ENCODE peak calls at places on chromosomes 4 and X, in ten cellular contexts. L is WERI-Rb-1, N is hepatocyte, O is tibial artery, M is epithelial cell of esophagus, U is PC-3, P is mesendoderm, J is upper lobe of right lung, S is ascending aorta, D is brain microvascular endothelial cell. W is an unnamed sample.

GRCh38 chrX:100719139-100719538 is 12.8 kb downstream of the SYTL4 start:
- DNase-seq in D (no peak), L (no peak), S (no peak), N (no peak), M (no peak), P (no peak), U (no peak), J (no peak), O (no peak), W (no peak)

GRCh38 chr4:163558539-163559044 is 64.1 kb downstream of the TMA16 start:
- DNase-seq in M (peak), P (no peak), J (peak), L (no peak), D (no peak), U (no peak), O (peak), S (no peak), N (peak), W (peak)

GRCh38 chrX:32116047-32116446 is 1044.2 kb upstream of the FTHL17 start:
- DNase-seq in O (no peak), J (no peak), M (no peak), U (no peak), N (no peak), S (no peak), D (peak), L (no peak), P (peak), W (no peak)

GRCh38 chrX:44843753-44844152 is at the start of gene DUSP21:
- DNase-seq in L (no peak), P (no peak), U (no peak), S (no peak), J (no peak), N (no peak), M (no peak), D (no peak), O (no peak), W (no peak)

GRCh38 chr4:188603646-188604045 is 464.4 kb downstream of the TRIML1 start:
- DNase-seq in U (no peak), D (peak), J (no peak), S (no peak), P (no peak), O (no peak), L (no peak), N (no peak), M (no peak), W (no peak)

GRCh38 chrX:24081661-24082154 is 27.0 kb downstream of the EIF2S3 start:
- DNase-seq in P (peak), N (peak), M (peak), L (peak), U (peak), S (peak), J (peak), D (peak), O (peak), W (peak)

GRCh38 chrX:3178329-3178728 is 137.1 kb downstream of the ARSF start:
- DNase-seq in O (no peak), D (no peak), L (no peak), N (no peak), U (no peak), M (no peak), P (no peak), S (no peak), J (no peak), W (no peak)

GRCh38 chr4:25011135-25011866 is 19.4 kb downstream of the LGI2 start:
- DNase-seq in U (no peak), S (no peak), L (no peak), P (no peak), O (no peak), M (no peak), J (no peak), D (no peak), N (peak), W (no peak)

GRCh38 chr4:117096886-117097285 is 11.5 kb upstream of the TRAM1L1 start:
- DNase-seq in M (no peak), J (no peak), N (no peak), O (no peak), P (no peak), U (no peak), D (no peak), S (no peak), L (no peak), W (no peak)

GRCh38 chr4:13160906-13161305 is 323.2 kb downstream of the RAB28 start:
- DNase-seq in L (no peak), S (no peak), U (peak), J (no peak), O (no peak), D (peak), P (no peak), N (no peak), M (no peak), W (no peak)

GRCh38 chrX:15043538-15043937 is 170.3 kb downstream of the MOSPD2 start:
- DNase-seq in M (no peak), S (no peak), J (no peak), O (no peak), U (no peak), N (no peak), L (no peak), D (no peak), P (no peak), W (no peak)

GRCh38 chr4:137474711-137475301 is 57.5 kb downstream of the PCDH18 start:
- DNase-seq in P (no peak), O (no peak), N (peak), J (no peak), S (no peak), D (peak), M (no peak), L (no peak), U (peak), W (no peak)

GRCh38 chr4:4569036-4569435 is 27.2 kb upstream of the STX18 start:
- DNase-seq in S (no peak), M (peak), N (no peak), U (no peak), J (no peak), D (no peak), O (no peak), L (no peak), P (no peak), W (no peak)

GRCh38 chrX:155263854-155264628 is at the start of gene RAB39B:
- DNase-seq in L (peak), M (peak), U (peak), N (peak), O (peak), J (peak), S (peak), D (peak), P (peak), W (peak)
- H3K4me3 ChIP-seq in L (peak), M (no peak), U (no peak), N (no peak), O (peak), J (peak), S (peak), D (no peak), P (peak), W (peak)

GRCh38 chr4:82797048-82797590 is 1.5 kb downstream of the SCD5 start:
- DNase-seq in U (no peak), J (no peak), P (no peak), M (no peak), O (no peak), D (no peak), L (no peak), N (no peak), S (no peak), W (no peak)
- H3K4me3 ChIP-seq in U (no peak), J (peak), P (no peak), M (peak), O (peak), D (peak), L (peak), N (peak), S (peak), W (no peak)

DNA sequence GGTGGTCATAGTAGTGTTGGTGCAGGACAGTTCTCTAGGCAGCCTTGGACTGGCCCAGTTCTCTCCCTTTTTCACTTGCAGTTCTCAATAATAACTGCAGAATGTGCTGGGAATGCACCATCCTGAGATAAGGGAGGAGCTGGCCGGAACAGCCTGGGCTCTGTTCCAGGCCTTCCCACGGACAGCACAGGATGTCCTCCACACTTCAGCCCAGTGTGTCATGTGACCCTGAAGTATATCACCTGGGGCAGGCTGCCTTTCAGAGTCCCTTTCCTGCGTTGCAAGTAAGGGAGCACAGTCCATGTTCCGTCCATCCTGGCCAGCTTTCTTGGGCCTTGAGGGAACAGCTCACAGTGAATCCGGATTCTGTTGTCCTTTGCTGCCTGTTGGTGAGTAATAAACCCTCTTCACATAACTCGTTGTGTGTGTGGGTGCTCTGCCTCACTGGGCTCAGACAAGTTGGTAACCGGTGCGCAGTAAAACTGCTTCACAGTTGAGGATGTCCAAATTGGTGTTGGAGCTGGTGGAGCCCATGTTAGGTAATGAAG is 32.3 kb upstream of the BBS12 start:
- DNase-seq in S (no peak), L (no peak), D (peak), N (peak), M (peak), P (peak), J (no peak), O (no peak), U (peak), W (no peak)
- H3K4me3 ChIP-seq in S (no peak), L (no peak), D (no peak), N (no peak), M (peak), P (no peak), J (no peak), O (no peak), U (no peak), W (no peak)

DNA sequence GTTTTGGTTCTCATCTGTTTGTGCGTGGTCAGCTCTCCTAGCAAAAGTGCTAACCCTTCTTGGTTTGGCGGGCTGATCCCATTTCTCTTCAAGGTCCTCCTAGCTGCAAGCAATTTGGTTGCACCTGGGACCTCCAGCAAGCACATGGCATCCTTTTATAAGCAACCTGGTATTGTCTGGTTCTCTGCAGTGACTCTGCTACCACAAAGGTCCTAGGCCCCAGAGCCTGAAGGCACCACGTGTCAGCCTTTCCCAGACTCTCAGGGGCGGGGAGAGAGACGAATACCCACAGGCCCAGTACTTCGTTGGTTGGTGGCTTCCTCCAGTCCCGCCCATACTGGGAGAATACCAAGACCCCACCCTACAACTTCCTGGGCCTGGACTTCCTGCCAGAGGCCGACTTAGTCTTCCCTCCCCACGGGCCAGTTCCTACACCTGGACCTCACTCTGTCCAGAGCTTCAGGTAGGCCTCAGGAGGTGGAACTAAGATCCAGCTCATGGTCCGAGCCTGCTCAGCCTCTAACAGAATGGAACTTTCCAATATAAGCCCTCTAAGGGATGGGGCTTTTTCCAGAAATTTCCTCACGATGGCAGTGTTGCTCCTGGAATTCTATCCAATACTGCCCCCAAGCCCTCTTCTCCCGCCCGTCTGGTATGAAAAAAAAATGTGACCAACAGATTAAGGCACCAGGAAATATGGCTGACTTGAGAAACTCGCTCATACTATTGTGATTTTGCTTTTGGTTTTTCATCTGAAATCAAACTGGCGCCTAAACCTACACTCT is 192.5 kb upstream of the STK26 start:
- DNase-seq in P (peak), U (peak), M (peak), J (no peak), L (peak), N (peak), S (peak), O (peak), D (peak), W (peak)
- H3K4me3 ChIP-seq in P (peak), U (peak), M (peak), J (peak), L (peak), N (no peak), S (peak), O (peak), D (peak), W (no peak)

GRCh38 chr4:22500831-22501714 is 14.8 kb downstream of the ADGRA3 start:
- DNase-seq in D (peak), S (no peak), U (peak), J (no peak), M (peak), N (peak), O (no peak), L (peak), P (peak), W (no peak)

GRCh38 chr4:22501715-22502095 is 14.2 kb downstream of the ADGRA3 start:
- DNase-seq in M (peak), D (no peak), N (no peak), S (no peak), J (no peak), U (peak), P (no peak), L (no peak), O (no peak), W (no peak)

GRCh38 chr4:22498866-22499265 is 17.0 kb downstream of the ADGRA3 start:
- DNase-seq in S (no peak), L (no peak), M (peak), U (no peak), O (no peak), N (no peak), J (no peak), D (no peak), P (peak), W (no peak)

GRCh38 chr4:22502895-22503814 is 12.7 kb downstream of the ADGRA3 start:
- DNase-seq in M (peak), U (peak), J (no peak), D (no peak), S (no peak), N (no peak), L (no peak), P (no peak), O (no peak), W (no peak)

DNA sequence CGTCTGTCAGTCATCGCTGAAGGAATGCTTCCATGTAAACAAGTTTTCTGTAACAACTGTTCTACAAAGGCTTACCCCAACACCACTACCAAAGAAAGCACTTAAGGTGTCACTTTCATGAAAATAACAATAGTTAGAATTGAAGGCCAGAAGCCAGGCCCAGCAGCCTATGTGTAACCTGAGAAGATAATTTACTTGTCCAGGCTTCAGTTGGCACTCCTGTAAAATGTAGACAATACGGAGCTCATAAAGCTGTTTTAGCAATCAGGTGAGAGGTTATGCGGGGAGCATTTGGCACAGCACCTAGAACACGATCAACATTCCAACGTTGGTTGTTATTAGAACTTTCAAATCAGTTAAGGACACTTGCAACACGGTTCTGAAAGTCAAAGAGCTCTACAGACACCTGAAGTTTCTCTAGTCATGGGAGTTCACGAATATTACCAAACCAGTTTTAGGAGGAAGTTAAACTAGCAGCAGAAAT is 15.7 kb downstream of the ADGRA3 start:
- DNase-seq in D (no peak), N (no peak), S (no peak), U (peak), O (no peak), L (no peak), P (no peak), M (peak), J (no peak), W (no peak)
- H3K4me3 ChIP-seq in D (no peak), N (no peak), S (no peak), U (peak), O (no peak), L (no peak), P (no peak), M (no peak), J (no peak), W (no peak)

DNA sequence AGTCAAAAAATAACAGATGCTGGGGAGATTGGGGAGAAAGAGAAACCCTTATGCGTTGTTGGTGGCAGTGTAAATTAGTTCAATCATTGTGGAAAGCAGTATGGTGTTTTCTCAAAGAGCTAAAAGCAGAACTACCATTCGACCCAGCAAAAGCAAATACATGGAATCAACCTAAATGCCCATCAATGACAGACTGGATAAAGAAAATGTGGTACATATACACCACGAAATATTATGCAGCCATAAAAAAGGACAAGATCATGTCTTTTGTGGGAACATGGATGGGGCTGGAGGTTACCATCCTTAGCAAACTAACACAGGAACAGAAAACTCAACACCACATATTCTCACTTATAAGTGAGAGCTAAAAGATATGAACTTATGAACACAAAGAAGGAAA is 188.9 kb downstream of the CAMK2D start:
- DNase-seq in J (no peak), S (no peak), D (no peak), L (no peak), N (no peak), M (no peak), O (no peak), U (no peak), P (no peak), W (no peak)
- H3K4me3 ChIP-seq in J (no peak), S (no peak), D (no peak), L (no peak), N (no peak), M (no peak), O (no peak), U (no peak), P (no peak), W (no peak)

GRCh38 chr4:139154134-139154421 is 22.9 kb downstream of the ELF2 start:
- DNase-seq in M (no peak), U (no peak), N (no peak), L (no peak), P (no peak), J (no peak), O (no peak), S (no peak), D (no peak), W (no peak)
- H3K4me3 ChIP-seq in M (no peak), U (no peak), N (no peak), L (no peak), P (no peak), J (no peak), O (no peak), S (no peak), D (no peak), W (no peak)

DNA sequence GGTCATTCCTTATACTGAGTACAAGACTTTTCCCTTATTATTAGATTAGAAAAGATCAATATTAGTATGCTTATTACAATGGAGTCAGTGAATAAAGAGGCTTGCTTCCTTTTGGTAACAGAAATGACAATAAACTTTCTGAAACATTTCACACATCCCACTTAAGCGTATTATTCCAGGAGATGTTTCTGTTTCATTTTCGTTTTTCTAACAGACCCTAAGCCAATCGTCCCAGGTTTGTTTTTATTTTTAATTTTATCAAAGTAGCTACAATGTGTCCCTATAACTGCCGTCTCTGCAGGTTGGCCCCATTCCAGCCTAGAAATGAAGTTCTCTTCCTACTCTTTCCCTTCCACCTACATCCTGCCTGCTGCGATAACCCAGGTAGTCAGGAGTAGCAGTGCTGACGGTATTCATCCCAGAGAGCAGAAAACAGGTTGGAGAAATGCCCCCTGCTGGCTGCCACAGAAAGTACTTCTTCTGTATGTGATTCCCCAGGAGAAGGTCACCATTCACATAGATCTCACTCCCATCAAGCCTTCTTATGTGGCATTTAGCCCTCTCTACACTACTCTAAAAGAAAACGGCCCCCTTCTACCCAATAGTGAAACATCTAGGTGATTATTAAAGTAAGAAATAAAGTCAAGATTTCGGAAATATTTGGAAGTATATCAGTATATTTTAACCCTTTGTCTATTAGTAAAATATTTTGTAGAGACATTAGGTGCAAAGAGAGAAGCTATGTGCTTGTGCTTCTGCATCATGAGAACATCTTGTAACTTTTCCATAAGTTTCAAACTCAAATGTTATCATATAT is 40.4 kb downstream of the ENPEP start:
- DNase-seq in N (peak), D (peak), S (peak), P (peak), O (peak), L (peak), U (peak), M (peak), J (peak), W (peak)
- H3K4me3 ChIP-seq in N (no peak), D (peak), S (peak), P (no peak), O (peak), L (peak), U (peak), M (peak), J (peak), W (peak)

GRCh38 chrX:9765072-9765736 is 443 bp downstream of the GPR143 start:
- DNase-seq in M (peak), J (no peak), P (peak), L (no peak), U (no peak), D (no peak), S (no peak), N (no peak), O (no peak), W (no peak)

GRCh38 chrX:9757366-9757765 is 8.3 kb downstream of the GPR143 start:
- DNase-seq in L (no peak), U (no peak), J (no peak), N (no peak), D (no peak), P (no peak), S (no peak), O (no peak), M (no peak), W (no peak)

GRCh38 chrX:9758239-9758638 is 7.4 kb downstream of the GPR143 start:
- DNase-seq in P (no peak), M (no peak), D (no peak), L (no peak), O (no peak), N (no peak), J (no peak), S (no peak), U (no peak), W (no peak)

GRCh38 chrX:9759340-9759739 is 6.3 kb downstream of the GPR143 start:
- DNase-seq in M (no peak), U (no peak), J (no peak), P (no peak), N (no peak), O (no peak), S (no peak), L (no peak), D (no peak), W (no peak)
- H3K4me3 ChIP-seq in M (no peak), U (no peak), J (no peak), P (no peak), N (no peak), O (no peak), S (no peak), L (no peak), D (no peak), W (no peak)